ENCODE peak calls at places on chromosome 10, in five cellular contexts. U is astrocyte, J is brain microvascular endothelial cell, M is SK-N-SH, B is ovary. F is an unnamed sample.

GRCh38 chr10:52066383-52066782 is 247.7 kb upstream of the DKK1 start:
- DNase-seq in U (no peak), J (no peak), M (peak; percentile 24), B (no peak), F (no peak)

GRCh38 chr10:46536781-46537180 is 19.7 kb downstream of the GPRIN2 start:
- DNase-seq in U (no peak), J (no peak), M (no peak), B (no peak), F (no peak)

GRCh38 chr10:12549297-12549696 is 199.9 kb downstream of the CAMK1D start:
- DNase-seq in U (no peak), J (no peak), M (no peak), B (no peak), F (no peak)

GRCh38 chr10:80498039-80498832 is 39.5 kb upstream of the SH2D4B start:
- DNase-seq in U (no peak), J (no peak), M (no peak), B (no peak), F (no peak)

GRCh38 chr10:121007264-121007663 is 156.1 kb downstream of the WDR11 start:
- DNase-seq in U (no peak), J (no peak), M (no peak), B (no peak), F (no peak)

GRCh38 chr10:24691113-24691512 is 32.6 kb downstream of the ARHGAP21 start:
- DNase-seq in U (no peak), J (peak; percentile 44), M (no peak), B (no peak), F (no peak)

GRCh38 chr10:69272620-69273019 is 5.7 kb upstream of the HK1 start:
- DNase-seq in U (no peak), J (no peak), M (no peak), B (no peak), F (no peak)

GRCh38 chr10:11178606-11179221 is 161.0 kb downstream of the CELF2 start:
- DNase-seq in U (peak; percentile 88), J (peak; percentile 82), M (peak; percentile 21), B (no peak), F (no peak)

GRCh38 chr10:96512524-96512991 is 1.2 kb downstream of the TLL2 start:
- DNase-seq in U (no peak), J (no peak), M (peak; percentile 63), B (peak; percentile 28), F (no peak)

GRCh38 chr10:63758080-63758479 is 236.9 kb downstream of the REEP3 start:
- DNase-seq in U (peak; percentile 81), J (peak; percentile 88), M (no peak), B (no peak), F (no peak)

GRCh38 chr10:78199019-78199418 is 165.4 kb downstream of the RPS24 start:
- DNase-seq in U (no peak), J (no peak), M (no peak), B (no peak), F (no peak)

GRCh38 chr10:24891823-24892222 is 60.6 kb downstream of the PRTFDC1 start:
- DNase-seq in U (peak; percentile 85), J (peak; percentile 75), M (peak; percentile 17), B (no peak), F (no peak)

GRCh38 chr10:109619914-109620313 is 303.4 kb downstream of the XPNPEP1 start:
- DNase-seq in U (no peak), J (no peak), M (no peak), B (no peak), F (no peak)

GRCh38 chr10:114508376-114508775 is 104.1 kb upstream of the AFAP1L2 start:
- DNase-seq in U (no peak), J (no peak), M (no peak), B (peak; percentile 62), F (no peak)

GRCh38 chr10:37703833-37704382 is 153.5 kb downstream of the ZNF248 start:
- DNase-seq in U (no peak), J (no peak), M (no peak), B (no peak), F (no peak)

DNA sequence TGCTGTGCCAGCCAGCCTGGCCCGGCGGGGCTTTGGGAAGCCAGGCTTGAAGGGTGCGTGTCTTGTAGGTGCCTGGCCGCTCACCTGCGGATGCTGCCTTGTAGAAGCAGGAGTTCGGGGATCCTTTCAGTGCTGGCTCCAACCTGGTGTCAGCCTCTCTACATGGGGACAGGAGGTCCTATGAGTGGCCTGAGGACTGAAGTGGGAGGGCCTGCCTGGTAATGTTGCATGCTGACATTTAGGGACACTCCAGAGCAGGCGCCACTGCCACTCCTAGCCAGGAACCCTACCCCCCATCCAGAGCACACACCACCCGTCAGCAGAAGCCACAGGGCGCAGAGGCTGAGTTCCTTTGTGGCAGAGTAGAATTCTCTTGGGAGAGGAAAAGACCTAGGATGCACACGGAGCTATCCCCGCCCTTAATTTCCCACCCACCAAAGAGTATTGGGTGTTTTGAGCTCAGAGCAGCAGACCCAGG is 603 bp upstream of the INSYN2A start:
- DNase-seq in U (no peak), J (no peak), M (no peak), B (no peak), F (no peak)
- H3K4me3 ChIP-seq in U (peak overlapping the region; percentile 57), J (peak overlapping the region; percentile 54), M (peak overlapping the region; percentile 46), B (peak overlapping the region; percentile 9), F (peak overlapping the region; percentile 72)

DNA sequence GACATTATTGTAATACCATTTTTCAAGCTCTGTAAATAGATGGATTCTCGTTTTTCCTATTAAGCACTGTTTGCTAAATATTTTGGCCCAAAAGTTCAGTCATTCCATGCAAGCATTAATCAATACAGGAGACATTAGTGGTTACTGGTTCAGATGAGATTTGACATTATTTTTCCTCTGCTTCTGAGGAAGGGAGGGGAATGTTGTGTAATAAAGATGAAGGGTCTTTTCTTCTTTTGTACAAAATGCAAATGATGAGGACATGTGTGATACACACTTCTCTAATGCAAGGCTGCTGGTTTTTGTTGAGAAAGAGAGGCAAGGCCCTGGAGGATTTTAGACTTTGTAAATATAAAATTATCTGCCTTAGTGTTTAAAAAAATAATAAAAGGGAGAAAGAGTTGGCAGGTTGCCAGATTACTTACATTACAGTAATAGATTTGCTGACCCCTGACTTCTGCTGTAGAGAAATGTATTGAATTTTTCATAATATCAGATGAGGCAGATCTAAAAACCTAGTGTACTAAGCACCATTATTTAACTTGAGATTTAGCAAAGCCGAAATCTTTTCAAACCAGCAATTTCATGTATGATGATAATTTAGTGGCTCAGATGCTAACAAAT is 179.9 kb downstream of the ARID5B start:
- DNase-seq in U (no peak), J (no peak), M (no peak), B (no peak), F (no peak)
- H3K4me3 ChIP-seq in U (no peak overlapping the region), J (no peak overlapping the region), M (no peak overlapping the region), B (no peak overlapping the region), F (no peak overlapping the region)

GRCh38 chr10:4677296-4678021 is 148.5 kb upstream of the AKR1E2 start:
- DNase-seq in U (peak; percentile 77), J (peak; percentile 42), M (no peak), B (no peak), F (no peak)
- H3K4me3 ChIP-seq in U (peak overlapping the region; percentile 30), J (peak overlapping the region; percentile 40), M (no peak overlapping the region), B (no peak overlapping the region), F (peak overlapping the region; percentile 46)

DNA sequence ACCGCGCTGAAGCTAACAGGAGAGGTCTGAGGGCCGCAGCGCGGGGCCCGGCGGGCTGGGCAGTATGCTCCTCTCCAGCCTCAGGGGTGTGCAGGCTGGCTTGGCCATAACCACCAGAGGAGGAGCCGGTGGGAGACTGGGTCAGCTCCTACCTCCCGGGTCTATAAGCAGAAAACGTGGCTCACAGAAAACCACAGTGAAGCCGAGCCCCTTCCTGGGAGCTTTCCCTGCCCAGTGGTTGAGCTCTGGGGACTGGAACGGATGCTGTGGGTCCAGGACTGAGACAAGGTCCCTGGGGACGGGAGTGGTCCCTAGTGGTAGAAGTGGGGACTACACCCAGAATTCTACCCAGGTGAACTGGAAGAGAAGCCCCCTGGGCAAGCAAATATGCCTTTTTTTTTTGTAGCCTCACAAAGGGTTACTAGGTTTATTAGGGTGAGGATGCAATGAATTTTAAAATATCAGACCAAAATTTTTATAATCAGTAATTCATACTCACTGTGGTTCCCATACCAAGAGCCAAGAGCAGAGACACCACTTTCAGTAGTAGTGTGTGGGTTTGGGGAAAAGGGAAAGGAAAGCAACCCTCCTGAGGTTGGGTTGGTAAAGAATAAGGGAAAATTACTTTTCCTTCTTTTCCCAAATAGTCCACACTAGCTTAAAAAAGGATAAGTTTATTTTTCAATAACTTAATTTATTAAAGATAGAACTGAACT is 67.9 kb upstream of the PRKCQ start:
- DNase-seq in U (peak; percentile 3), J (peak; percentile 2), M (peak; percentile 75), B (no peak), F (no peak)
- H3K4me3 ChIP-seq in U (no peak overlapping the region), J (no peak overlapping the region), M (no peak overlapping the region), B (no peak overlapping the region), F (no peak overlapping the region)

DNA sequence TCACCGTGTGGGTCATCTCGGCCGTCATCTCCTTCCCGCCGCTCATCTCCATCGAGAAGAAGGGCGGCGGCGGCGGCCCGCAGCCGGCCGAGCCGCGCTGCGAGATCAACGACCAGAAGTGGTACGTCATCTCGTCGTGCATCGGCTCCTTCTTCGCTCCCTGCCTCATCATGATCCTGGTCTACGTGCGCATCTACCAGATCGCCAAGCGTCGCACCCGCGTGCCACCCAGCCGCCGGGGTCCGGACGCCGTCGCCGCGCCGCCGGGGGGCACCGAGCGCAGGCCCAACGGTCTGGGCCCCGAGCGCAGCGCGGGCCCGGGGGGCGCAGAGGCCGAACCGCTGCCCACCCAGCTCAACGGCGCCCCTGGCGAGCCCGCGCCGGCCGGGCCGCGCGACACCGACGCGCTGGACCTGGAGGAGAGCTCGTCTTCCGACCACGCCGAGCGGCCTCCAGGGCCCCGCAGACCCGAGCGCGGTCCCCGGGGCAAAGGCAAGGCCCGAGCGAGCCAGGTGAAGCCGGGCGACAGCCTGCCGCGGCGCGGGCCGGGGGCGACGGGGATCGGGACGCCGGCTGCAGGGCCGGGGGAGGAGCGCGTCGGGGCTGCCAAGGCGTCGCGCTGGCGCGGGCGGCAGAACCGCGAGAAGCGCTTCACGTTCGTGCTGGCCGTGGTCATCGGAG is 1.8 kb downstream of the ADRA2A start:
- DNase-seq in U (no peak), J (no peak), M (no peak), B (no peak), F (no peak)
- H3K4me3 ChIP-seq in U (no peak overlapping the region), J (no peak overlapping the region), M (no peak overlapping the region), B (peak overlapping the region; percentile 51), F (peak overlapping the region; percentile 77)

DNA sequence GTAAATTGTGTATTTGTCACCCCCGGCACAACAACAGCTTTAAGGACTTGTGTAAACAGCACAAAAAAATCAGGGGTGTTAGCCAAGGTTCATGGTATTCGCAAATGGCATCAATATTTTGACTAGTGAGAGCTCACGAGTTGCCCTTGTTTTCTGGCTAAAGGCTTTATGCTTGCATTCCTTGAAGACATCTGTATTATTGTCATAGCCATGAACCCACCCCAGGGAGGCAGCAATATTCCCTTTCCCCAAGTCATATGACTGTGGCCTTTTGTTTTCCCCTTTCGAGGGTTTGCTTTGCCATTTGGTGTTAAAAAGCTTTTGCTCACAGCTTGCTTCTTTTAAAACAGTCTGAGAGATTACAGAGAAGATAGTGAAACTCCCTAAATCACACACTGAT is 172.5 kb downstream of the ADAM12 start:
- DNase-seq in U (no peak), J (no peak), M (no peak), B (no peak), F (no peak)
- H3K4me3 ChIP-seq in U (no peak overlapping the region), J (no peak overlapping the region), M (no peak overlapping the region), B (no peak overlapping the region), F (no peak overlapping the region)